ENCODE peak calls at places on chromosomes 11 and 22, in five cellular contexts. One of them, this sample, is unnamed.

GRCh38 chr22:31137721-31138120 is 2.6 kb downstream of the PLA2G3 start:
- DNase-seq in K562: no peak
- DNase-seq in HepG2: no peak
- DNase-seq in A549: no peak
- DNase-seq in GM12878: no peak
- DNase-seq in this sample: peak

GRCh38 chr11:89487016-89487415 is 4.2 kb downstream of the NOX4 start:
- DNase-seq in HepG2: no peak
- DNase-seq in GM12878: no peak
- DNase-seq in K562: no peak
- DNase-seq in A549: no peak
- DNase-seq in this sample: no peak

GRCh38 chr22:50259302-50259701 is 2.2 kb downstream of the MAPK12 start:
- DNase-seq in HepG2: no peak
- DNase-seq in K562: no peak
- DNase-seq in GM12878: no peak
- DNase-seq in A549: no peak
- DNase-seq in this sample: no peak

GRCh38 chr11:44036811-44037657 is 10.7 kb upstream of the ACCSL start:
- DNase-seq in K562: peak
- DNase-seq in A549: peak
- DNase-seq in GM12878: peak
- DNase-seq in HepG2: peak
- DNase-seq in this sample: peak

GRCh38 chr11:47270331-47271271 is 668 bp downstream of the MADD start:
- DNase-seq in HepG2: peak
- DNase-seq in K562: peak
- DNase-seq in GM12878: no peak
- DNase-seq in A549: peak
- DNase-seq in this sample: peak

GRCh38 chr22:23833911-23834317 is 4.9 kb downstream of the DERL3 start:
- DNase-seq in GM12878: no peak
- DNase-seq in A549: no peak
- DNase-seq in K562: no peak
- DNase-seq in HepG2: no peak
- DNase-seq in this sample: peak

GRCh38 chr11:134293119-134294113 is 17.2 kb downstream of the GLB1L3 start:
- DNase-seq in GM12878: no peak
- DNase-seq in K562: no peak
- DNase-seq in A549: no peak
- DNase-seq in HepG2: no peak
- DNase-seq in this sample: no peak

GRCh38 chr11:71948314-71949027 is 19.6 kb downstream of the RNF121 start:
- DNase-seq in GM12878: no peak
- DNase-seq in K562: peak
- DNase-seq in HepG2: peak
- DNase-seq in A549: no peak
- DNase-seq in this sample: no peak

GRCh38 chr11:75313457-75314272 is 37.8 kb downstream of the ARRB1 start:
- DNase-seq in K562: peak
- DNase-seq in GM12878: no peak
- DNase-seq in HepG2: no peak
- DNase-seq in A549: no peak
- DNase-seq in this sample: no peak

GRCh38 chr22:17368144-17368726 is 1.0 kb upstream of the CECR2 start:
- DNase-seq in GM12878: no peak
- DNase-seq in K562: no peak
- DNase-seq in HepG2: no peak
- DNase-seq in A549: no peak
- DNase-seq in this sample: peak

GRCh38 chr11:115170133-115170815 is 333.9 kb downstream of the CADM1 start:
- DNase-seq in K562: peak
- DNase-seq in GM12878: no peak
- DNase-seq in HepG2: peak
- DNase-seq in A549: no peak
- DNase-seq in this sample: peak

GRCh38 chr11:106422585-106422984 is 345.1 kb downstream of the AASDHPPT start:
- DNase-seq in K562: no peak
- DNase-seq in A549: no peak
- DNase-seq in GM12878: no peak
- DNase-seq in HepG2: no peak
- DNase-seq in this sample: no peak

GRCh38 chr11:17686185-17686980 is 33.0 kb upstream of the MYOD1 start:
- DNase-seq in K562: no peak
- DNase-seq in HepG2: no peak
- DNase-seq in A549: no peak
- DNase-seq in GM12878: no peak
- DNase-seq in this sample: peak

GRCh38 chr11:94183886-94184264 is 55.2 kb downstream of the PANX1 start:
- DNase-seq in HepG2: peak
- DNase-seq in K562: peak
- DNase-seq in A549: peak
- DNase-seq in GM12878: peak
- DNase-seq in this sample: peak

GRCh38 chr22:44091021-44091721 is 67.1 kb downstream of the PARVB start:
- DNase-seq in K562: peak
- DNase-seq in HepG2: peak
- DNase-seq in A549: peak
- DNase-seq in GM12878: no peak
- DNase-seq in this sample: peak

GRCh38 chr11:117969160-117969991 is 16.8 kb upstream of the IL10RA start:
- DNase-seq in GM12878: no peak
- DNase-seq in A549: no peak
- DNase-seq in K562: no peak
- DNase-seq in HepG2: no peak
- DNase-seq in this sample: no peak

GRCh38 chr11:7512525-7513209 is 1.1 kb upstream of the PPFIBP2 start:
- DNase-seq in GM12878: no peak
- DNase-seq in K562: no peak
- DNase-seq in HepG2: peak
- DNase-seq in A549: no peak
- DNase-seq in this sample: no peak

GRCh38 chr11:32297629-32298028 is 137.7 kb downstream of the WT1 start:
- DNase-seq in K562: peak
- DNase-seq in A549: peak
- DNase-seq in GM12878: no peak
- DNase-seq in HepG2: no peak
- DNase-seq in this sample: peak

GRCh38 chr11:69286358-69287327 is 7.3 kb upstream of the MYEOV start:
- DNase-seq in K562: no peak
- DNase-seq in GM12878: no peak
- DNase-seq in HepG2: no peak
- DNase-seq in A549: no peak
- DNase-seq in this sample: no peak

GRCh38 chr11:33633251-33634003 is 67.2 kb downstream of the C11orf91 start:
- DNase-seq in HepG2: peak
- DNase-seq in A549: peak
- DNase-seq in GM12878: no peak
- DNase-seq in K562: no peak
- DNase-seq in this sample: no peak

GRCh38 chr11:108754901-108755625 is 90.2 kb downstream of the DDX10 start:
- DNase-seq in A549: no peak
- DNase-seq in K562: no peak
- DNase-seq in GM12878: no peak
- DNase-seq in HepG2: no peak
- DNase-seq in this sample: no peak

GRCh38 chr22:22941831-22942510 is 54.4 kb downstream of the IGLL5 start:
- DNase-seq in HepG2: no peak
- DNase-seq in A549: no peak
- DNase-seq in K562: no peak
- DNase-seq in GM12878: no peak
- DNase-seq in this sample: no peak

GRCh38 chr11:7964873-7965272 is 374 bp downstream of the NLRP10 start:
- DNase-seq in HepG2: no peak
- DNase-seq in A549: no peak
- DNase-seq in GM12878: no peak
- DNase-seq in K562: no peak
- DNase-seq in this sample: no peak

GRCh38 chr11:130124096-130124495 is 35.5 kb upstream of the ST14 start:
- DNase-seq in GM12878: no peak
- DNase-seq in HepG2: peak
- DNase-seq in A549: peak
- DNase-seq in K562: no peak
- DNase-seq in this sample: no peak

GRCh38 chr11:43577566-43578264 is 102.8 kb upstream of the HSD17B12 start:
- DNase-seq in A549: no peak
- DNase-seq in GM12878: no peak
- DNase-seq in K562: no peak
- DNase-seq in HepG2: no peak
- DNase-seq in this sample: no peak

GRCh38 chr11:78910322-78910721 is 335.7 kb upstream of the NARS2 start:
- DNase-seq in HepG2: no peak
- DNase-seq in K562: no peak
- DNase-seq in GM12878: no peak
- DNase-seq in A549: no peak
- DNase-seq in this sample: no peak

GRCh38 chr11:44624761-44625221 is 59.3 kb downstream of the CD82 start:
- DNase-seq in K562: no peak
- DNase-seq in HepG2: no peak
- DNase-seq in GM12878: no peak
- DNase-seq in A549: no peak
- DNase-seq in this sample: no peak

GRCh38 chr11:117829369-117829725 is 4.8 kb upstream of the FXYD2 start:
- DNase-seq in A549: no peak
- DNase-seq in HepG2: no peak
- DNase-seq in GM12878: no peak
- DNase-seq in K562: no peak
- DNase-seq in this sample: no peak

GRCh38 chr11:103842191-103842590 is 194.2 kb upstream of the DDI1 start:
- DNase-seq in A549: no peak
- DNase-seq in HepG2: no peak
- DNase-seq in K562: no peak
- DNase-seq in GM12878: no peak
- DNase-seq in this sample: no peak

GRCh38 chr11:108620958-108621772 is 27.6 kb upstream of the EXPH5 start:
- DNase-seq in GM12878: peak
- DNase-seq in HepG2: no peak
- DNase-seq in A549: no peak
- DNase-seq in K562: no peak
- DNase-seq in this sample: no peak

GRCh38 chr11:19493446-19493845 is 219.2 kb upstream of the NAV2 start:
- DNase-seq in GM12878: no peak
- DNase-seq in HepG2: no peak
- DNase-seq in K562: no peak
- DNase-seq in A549: no peak
- DNase-seq in this sample: no peak

GRCh38 chr22:43470218-43470617 is 58.4 kb downstream of the MPPED1 start:
- DNase-seq in A549: no peak
- DNase-seq in GM12878: no peak
- DNase-seq in HepG2: no peak
- DNase-seq in K562: no peak
- DNase-seq in this sample: no peak

GRCh38 chr11:65774525-65775306 is 6.1 kb downstream of the AP5B1 start:
- DNase-seq in A549: no peak
- DNase-seq in HepG2: no peak
- DNase-seq in GM12878: no peak
- DNase-seq in K562: no peak
- DNase-seq in this sample: no peak

GRCh38 chr11:35313066-35313765 is 106.1 kb downstream of the SLC1A2 start:
- DNase-seq in K562: no peak
- DNase-seq in HepG2: no peak
- DNase-seq in GM12878: peak
- DNase-seq in A549: no peak
- DNase-seq in this sample: no peak

GRCh38 chr11:31795706-31796522 is 15.2 kb downstream of the PAX6 start:
- DNase-seq in GM12878: no peak
- DNase-seq in HepG2: no peak
- DNase-seq in K562: no peak
- DNase-seq in A549: no peak
- DNase-seq in this sample: no peak

DNA sequence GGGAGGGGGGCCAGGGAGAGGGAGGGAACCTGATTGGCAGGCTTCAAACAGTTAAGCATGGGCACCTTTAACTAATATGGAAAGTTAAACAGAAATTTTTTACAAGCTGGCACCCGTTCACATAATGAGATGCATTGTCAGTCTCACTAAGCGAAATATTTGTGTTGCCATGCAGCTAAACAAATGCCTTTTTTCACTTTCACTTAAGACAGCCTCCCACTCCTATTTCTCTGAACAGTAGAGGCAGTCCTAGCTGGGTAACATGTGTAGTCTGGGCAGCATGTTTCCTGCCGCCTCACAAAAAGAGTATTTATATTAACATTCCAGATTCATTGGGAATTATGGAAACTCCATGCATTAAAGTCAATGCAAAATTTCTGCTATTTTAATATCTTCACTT is 62.4 kb upstream of the SOX6 start:
- DNase-seq in GM12878: no peak
- DNase-seq in A549: no peak
- DNase-seq in HepG2: no peak
- DNase-seq in K562: no peak
- DNase-seq in this sample: no peak
- TF ChIP-seq SMC3 in GM12878: no peak
- TF ChIP-seq SMC3 in A549: no peak
- TF ChIP-seq SMC3 in HepG2: no peak
- TF ChIP-seq SMC3 in K562: no peak
- TF ChIP-seq SMC3 in this sample: no peak

GRCh38 chr11:2691991-2692841 is 7.6 kb downstream of the KCNQ1OT1 start:
- DNase-seq in K562: no peak
- DNase-seq in HepG2: peak
- DNase-seq in GM12878: no peak
- DNase-seq in A549: no peak
- DNase-seq in this sample: no peak
- TF ChIP-seq CHD2 in K562: no peak
- TF ChIP-seq CHD2 in HepG2: no peak
- TF ChIP-seq CHD2 in GM12878: no peak
- TF ChIP-seq CHD2 in A549: no peak
- TF ChIP-seq CHD2 in this sample: no peak

GRCh38 chr11:80320765-80321164 is 879.9 kb upstream of the TENM4 start:
- DNase-seq in HepG2: no peak
- DNase-seq in K562: no peak
- DNase-seq in A549: no peak
- DNase-seq in GM12878: no peak
- DNase-seq in this sample: peak
- TF ChIP-seq SMC3 in HepG2: no peak
- TF ChIP-seq SMC3 in K562: no peak
- TF ChIP-seq SMC3 in A549: no peak
- TF ChIP-seq SMC3 in GM12878: no peak
- TF ChIP-seq SMC3 in this sample: no peak

GRCh38 chr11:110798231-110798630 is 86.0 kb upstream of the ARHGAP20 start:
- DNase-seq in K562: no peak
- DNase-seq in GM12878: no peak
- DNase-seq in HepG2: no peak
- DNase-seq in A549: no peak
- DNase-seq in this sample: no peak
- TF ChIP-seq CHD2 in K562: no peak
- TF ChIP-seq CHD2 in GM12878: no peak
- TF ChIP-seq CHD2 in HepG2: no peak
- TF ChIP-seq CHD2 in A549: no peak
- TF ChIP-seq CHD2 in this sample: no peak

This sample was measured in SK-N-SH.